ENCODE peak calls at places on chromosomes 5 and 9, in eight cellular contexts. B, N, C, K, S, Q, F and J are unnamed samples.
A peak's percentile ranks its signal among the peaks of the same experiment; 100 is the strongest.

GRCh38 chr5:7850533-7851239 is at the start of gene CFAP90:
- DNase-seq in F (peak; percentile 31), C (peak; percentile 33), S (no peak), K (peak; percentile 72), N (peak; percentile 34), Q (no peak), B (peak; percentile 76), J (peak; percentile 53)

GRCh38 chr9:127277770-127278169 is 13.2 kb downstream of the GARNL3 start:
- DNase-seq in S (no peak), Q (no peak), K (no peak), N (no peak), B (no peak), F (no peak), C (no peak), J (no peak)

GRCh38 chr9:92295827-92296258 is 2.3 kb upstream of the IARS1 start:
- DNase-seq in S (no peak), K (peak; percentile 53), F (no peak), C (no peak), B (no peak), Q (no peak), N (no peak), J (no peak)

GRCh38 chr9:90189306-90189705 is 453.3 kb downstream of the DIRAS2 start:
- DNase-seq in K (no peak), Q (no peak), B (no peak), S (no peak), N (no peak), C (no peak), F (no peak), J (no peak)

GRCh38 chr5:172788771-172789686 is 18.0 kb upstream of the DUSP1 start:
- DNase-seq in Q (no peak), N (peak; percentile 7), F (no peak), K (no peak), S (no peak), C (peak; percentile 37), B (peak; percentile 54), J (no peak)

GRCh38 chr9:98330831-98331230 is 75.4 kb upstream of the TBC1D2 start:
- DNase-seq in S (no peak), Q (no peak), F (no peak), B (no peak), N (no peak), K (no peak), C (no peak), J (no peak)

GRCh38 chr9:112784020-112784788 is 33.6 kb downstream of the SNX30 start:
- DNase-seq in F (no peak), Q (peak; percentile 69), K (peak; percentile 57), N (no peak), S (no peak), B (no peak), C (no peak), J (no peak)

GRCh38 chr5:150167163-150167798 is 703 bp downstream of the CDX1 start:
- DNase-seq in B (no peak), K (no peak), S (no peak), F (no peak), C (no peak), Q (no peak), N (no peak), J (no peak)

GRCh38 chr5:54525692-54526091 is 8.1 kb downstream of the SNX18 start:
- DNase-seq in Q (no peak), S (no peak), N (no peak), K (no peak), F (no peak), C (no peak), B (no peak), J (no peak)

GRCh38 chr5:1831677-1832313 is 30.6 kb downstream of the NDUFS6 start:
- DNase-seq in C (no peak), F (no peak), N (no peak), S (no peak), B (peak; percentile 52), K (no peak), Q (no peak), J (no peak)